ENCODE peak calls at places on chromosomes 4 and X, in seven cellular contexts. Y, Z, W, B, M, U and C are unnamed samples.

GRCh38 chr4:156584100-156584499 is 387.5 kb downstream of the PDGFC start:
- DNase-seq in Y (no peak), U (peak), W (no peak), M (no peak), B (no peak), Z (peak), C (no peak)

GRCh38 chrX:16479206-16479869 is 170.6 kb upstream of the S100G start:
- DNase-seq in Y (no peak), B (no peak), Z (peak), W (no peak), U (peak), M (no peak), C (no peak)

GRCh38 chrX:32987139-32987538 is 224.2 kb downstream of the DMD start:
- DNase-seq in U (no peak), W (no peak), B (no peak), Y (no peak), Z (no peak), M (no peak), C (no peak)

GRCh38 chrX:91434351-91435168 is at the start of gene PABPC5:
- DNase-seq in M (peak), W (peak), Y (peak), B (no peak), U (peak), Z (peak), C (peak)

GRCh38 chr4:174402470-174403176 is 118.9 kb downstream of the CEP44 start:
- DNase-seq in Y (no peak), U (peak), B (no peak), M (no peak), W (no peak), Z (no peak), C (no peak)

GRCh38 chr4:95155759-95156451 is 392.9 kb downstream of the UNC5C start:
- DNase-seq in U (peak), M (no peak), B (peak), Z (peak), Y (no peak), W (no peak), C (no peak)

GRCh38 chrX:46653482-46653881 is 79.9 kb downstream of the CHST7 start:
- DNase-seq in Y (no peak), Z (no peak), B (peak), M (no peak), U (peak), W (no peak), C (no peak)

GRCh38 chrX:138859421-138859820 is 147.9 kb upstream of the FGF13 start:
- DNase-seq in Y (no peak), Z (no peak), W (no peak), M (no peak), B (no peak), U (no peak), C (no peak)

GRCh38 chr4:176845636-176846035 is 52.9 kb upstream of the VEGFC start:
- DNase-seq in W (no peak), Y (no peak), M (no peak), B (no peak), Z (peak), U (no peak), C (no peak)

GRCh38 chr4:186021461-186022167 is 47.3 kb upstream of the TLR3 start:
- DNase-seq in W (no peak), B (peak), Y (no peak), M (no peak), U (peak), Z (peak), C (no peak)

GRCh38 chrX:97334850-97335249 is 451.1 kb downstream of the RPA4 start:
- DNase-seq in Z (no peak), Y (no peak), M (no peak), B (no peak), U (no peak), W (no peak), C (no peak)

GRCh38 chr4:6275898-6276563 is 6.4 kb downstream of the WFS1 start:
- DNase-seq in Z (no peak), M (no peak), W (no peak), Y (no peak), U (no peak), B (no peak), C (no peak)

GRCh38 chr4:107292979-107293378 is 256.9 kb upstream of the DKK2 start:
- DNase-seq in W (no peak), B (no peak), M (no peak), Y (no peak), Z (peak), U (no peak), C (no peak)

GRCh38 chr4:164761233-164761632 is 7.3 kb downstream of the SMIM31 start:
- DNase-seq in M (no peak), U (no peak), Y (no peak), B (no peak), Z (no peak), W (no peak), C (no peak)

GRCh38 chr4:171181090-171181489 is 632.1 kb upstream of the GALNTL6 start:
- DNase-seq in W (no peak), M (no peak), Y (no peak), B (no peak), U (no peak), Z (no peak), C (no peak)

GRCh38 chrX:19237919-19238318 is 105.8 kb upstream of the PDHA1 start:
- DNase-seq in M (no peak), Z (no peak), W (no peak), U (no peak), Y (no peak), B (no peak), C (no peak)

GRCh38 chrX:21766101-21766500 is 8.2 kb upstream of the SMPX start:
- DNase-seq in W (no peak), B (no peak), U (peak), Y (no peak), M (no peak), Z (peak), C (no peak)

DNA sequence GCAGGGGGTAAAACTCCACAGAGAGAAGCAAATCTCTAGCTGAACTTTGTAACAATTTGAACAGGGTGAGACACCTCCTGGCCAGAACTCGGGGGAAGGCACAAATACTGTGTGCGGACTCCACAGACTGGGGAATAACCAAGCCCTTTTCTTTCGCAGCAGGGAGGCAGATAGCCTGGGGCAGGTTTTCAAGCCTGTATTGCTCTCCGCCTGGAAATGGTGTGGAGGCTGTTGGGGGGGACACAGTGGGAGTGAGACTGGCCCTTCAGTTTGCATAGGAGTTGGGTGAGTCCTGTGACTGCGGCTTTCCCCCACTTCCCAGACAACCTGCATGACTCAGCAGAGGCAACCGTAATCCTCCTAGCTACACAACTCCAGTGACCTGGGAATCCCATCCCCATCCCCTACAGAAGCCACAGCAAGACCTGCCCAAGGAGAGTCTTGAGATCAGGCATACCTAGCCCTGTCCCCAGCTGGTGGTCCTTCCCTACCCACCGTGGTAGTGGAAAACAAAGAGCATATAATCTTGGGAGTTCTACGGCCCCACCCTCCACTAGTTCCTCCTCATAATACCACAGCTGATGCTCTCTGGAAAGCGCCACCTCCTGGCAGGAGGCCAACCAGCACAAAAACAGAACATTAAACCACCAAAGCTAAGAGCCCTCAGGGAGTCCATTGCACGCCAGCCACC is 12.9 kb upstream of the SMPX start:
- DNase-seq in M (no peak), W (no peak), Y (no peak), U (peak), B (no peak), Z (no peak), C (no peak)
- TF ChIP-seq CTCF in M (no peak), W (no peak), Y (no peak), U (peak), B (no peak), Z (no peak), C (peak)

DNA sequence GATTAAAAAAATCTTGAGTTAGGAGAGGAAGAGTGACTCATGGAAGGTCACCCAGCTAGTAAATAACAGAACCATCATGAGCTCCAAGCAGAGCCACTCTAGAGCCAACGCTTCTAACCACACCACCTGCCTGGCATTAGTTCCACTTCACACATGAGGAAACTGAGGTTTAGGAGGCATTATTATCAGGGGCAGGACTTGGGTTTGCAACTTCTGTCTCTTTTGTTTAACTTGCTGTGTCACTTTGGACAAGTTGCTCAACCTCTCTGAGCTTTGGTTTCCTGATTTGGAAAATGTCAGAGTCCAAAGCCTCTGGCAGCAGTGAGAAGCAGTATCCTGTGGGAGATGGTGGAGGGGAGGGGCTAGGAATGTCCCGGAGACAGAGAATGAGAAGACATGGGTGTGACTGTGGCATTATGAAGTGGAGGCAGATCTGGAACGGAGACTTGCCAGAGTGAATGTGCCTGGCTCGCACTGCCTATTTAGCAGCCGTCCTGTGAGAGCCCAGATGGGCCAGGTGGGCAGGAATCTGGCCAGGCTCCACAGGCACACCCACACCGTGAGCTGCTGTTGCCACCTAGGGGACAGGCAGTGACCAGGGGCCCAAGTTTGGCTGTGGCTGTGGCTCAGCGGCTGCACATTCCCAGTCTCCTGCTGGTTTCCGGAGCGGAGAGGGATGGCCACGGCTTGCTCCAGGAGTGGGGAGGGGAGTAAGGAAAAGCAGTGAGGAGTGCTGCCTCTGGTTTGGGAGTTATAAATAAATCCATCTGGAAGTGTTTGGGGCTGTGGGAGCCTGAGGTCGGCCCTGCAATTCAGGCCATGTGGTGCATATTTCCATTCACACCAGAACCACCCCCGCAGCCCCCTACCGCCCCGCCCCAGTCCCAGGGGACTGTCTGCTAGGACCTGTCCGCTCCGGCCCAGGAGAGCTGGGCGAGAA is 93.4 kb downstream of the NHSL2 start:
- DNase-seq in B (no peak), W (peak), U (peak), Z (peak), Y (no peak), M (no peak), C (no peak)
- TF ChIP-seq CTCF in B (peak), W (no peak), U (peak), Z (peak), Y (no peak), M (no peak), C (peak)

GRCh38 chr4:153465583-153465921 is 608 bp upstream of the TMEM131L start:
- DNase-seq in Y (peak), Z (peak), M (no peak), W (peak), U (peak), B (peak), C (no peak)
- TF ChIP-seq CTCF in Y (no peak), Z (peak), M (peak), W (no peak), U (no peak), B (no peak), C (peak)

GRCh38 chr4:121070696-121071639 is 1.4 kb downstream of the NDNF start:
- DNase-seq in W (no peak), B (no peak), U (no peak), Y (no peak), Z (no peak), M (no peak), C (no peak)
- TF ChIP-seq CTCF in W (peak), B (no peak), U (no peak), Y (no peak), Z (peak), M (no peak), C (peak)

GRCh38 chrX:154093965-154094364 is 3.6 kb downstream of the MECP2 start:
- DNase-seq in U (no peak), B (no peak), W (no peak), Z (no peak), M (no peak), Y (no peak), C (no peak)

GRCh38 chrX:154091678-154092077 is 5.8 kb downstream of the MECP2 start:
- DNase-seq in Y (no peak), M (no peak), W (no peak), U (no peak), B (peak), Z (no peak), C (no peak)

GRCh38 chrX:154090731-154091130 is 6.8 kb downstream of the MECP2 start:
- DNase-seq in Y (no peak), Z (no peak), W (no peak), B (no peak), U (peak), M (no peak), C (no peak)

GRCh38 chrX:154094833-154095232 is 2.7 kb downstream of the MECP2 start:
- DNase-seq in B (no peak), W (no peak), Y (no peak), M (no peak), U (no peak), Z (no peak), C (no peak)

DNA sequence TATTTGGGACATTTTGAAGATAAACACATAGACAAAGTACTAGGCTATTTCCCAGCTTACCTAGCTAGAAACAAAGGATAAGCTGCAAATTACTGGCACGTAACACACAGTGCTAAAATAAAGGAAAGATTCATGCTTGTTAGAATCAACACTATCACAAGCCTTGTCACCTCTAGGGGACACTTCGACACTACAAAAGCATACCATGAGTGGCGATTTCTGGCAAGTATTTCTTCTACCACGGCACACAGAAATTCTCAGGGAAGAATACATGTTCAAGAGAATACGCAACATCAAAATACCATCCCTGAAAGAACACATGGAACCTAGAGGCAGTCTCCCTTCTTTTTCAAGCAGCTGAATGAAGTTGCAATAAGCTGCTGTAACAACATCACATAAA is 5.1 kb downstream of the MECP2 start:
- DNase-seq in M (no peak), W (no peak), U (no peak), Y (no peak), Z (no peak), B (no peak), C (no peak)
- TF ChIP-seq CTCF in M (no peak), W (no peak), U (no peak), Y (no peak), Z (no peak), B (peak), C (no peak)

GRCh38 chr4:34318773-34319172 is 1925.5 kb downstream of the ARAP2 start:
- DNase-seq in W (no peak), M (no peak), Y (no peak), B (no peak), Z (no peak), U (no peak), C (no peak)

GRCh38 chr4:34328939-34329338 is 1915.4 kb downstream of the ARAP2 start:
- DNase-seq in B (no peak), Z (no peak), Y (no peak), W (no peak), U (no peak), M (no peak), C (no peak)

DNA sequence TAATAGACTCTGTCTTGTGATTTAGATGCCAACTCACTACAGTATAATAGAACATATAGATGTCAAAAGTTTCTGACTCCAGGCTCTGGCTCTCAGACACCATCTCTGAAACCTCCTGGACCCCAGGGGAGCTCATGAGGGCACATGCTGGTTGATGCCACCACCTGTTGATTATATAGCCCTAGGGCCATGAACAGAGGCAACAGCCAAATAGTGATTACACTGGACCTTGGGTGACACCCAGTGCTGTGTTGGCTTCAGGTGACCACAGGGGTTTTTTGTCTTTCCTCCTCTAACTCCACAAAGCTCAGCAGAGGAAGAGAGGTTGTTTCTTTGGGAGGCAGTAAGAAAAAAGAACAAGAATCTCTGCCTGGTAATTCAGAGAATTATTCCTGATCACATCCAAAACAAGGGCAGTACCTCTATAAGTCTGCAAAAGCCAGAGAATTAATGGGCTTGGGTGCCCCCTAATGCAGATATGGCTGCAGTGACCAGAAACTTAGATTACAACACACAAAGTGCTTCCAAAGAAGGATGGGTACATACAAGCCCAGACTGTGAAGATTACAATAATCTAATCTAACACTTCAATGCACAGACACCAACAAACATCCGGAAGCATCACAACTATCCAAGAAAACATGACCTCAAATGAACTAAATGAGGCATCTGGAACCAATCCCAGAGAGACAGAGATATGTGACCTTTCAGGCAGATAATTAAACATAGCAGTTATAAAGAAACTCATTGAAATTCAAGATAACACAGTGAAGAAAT is 1920.6 kb downstream of the ARAP2 start:
- DNase-seq in B (no peak), Z (no peak), W (no peak), U (peak), M (no peak), Y (no peak), C (no peak)
- TF ChIP-seq CTCF in B (no peak), Z (no peak), W (no peak), U (no peak), M (no peak), Y (no peak), C (peak)